ENCODE peak calls at places on chromosomes 13 and 19, in four cellular contexts. H is heart left ventricle, U is pancreas, X is heart right ventricle. E is an unnamed sample.

GRCh38 chr19:28836366-28836765 is 376.6 kb downstream of the UQCRFS1 start:
- ATAC-seq in H (no peak), U (no peak), X (no peak), E (no peak)

GRCh38 chr19:6172074-6172863 is 36.8 kb downstream of the ACSBG2 start:
- ATAC-seq in H (no peak), U (no peak), X (no peak), E (no peak)

GRCh38 chr19:55353803-55354697 is 469 bp downstream of the COX6B2 start:
- ATAC-seq in H (no peak), U (peak), X (peak), E (peak)

GRCh38 chr19:21586341-21587116 is 81.1 kb downstream of the ZNF429 start:
- ATAC-seq in H (peak), U (peak), X (peak), E (peak)

GRCh38 chr19:2250765-2251576 is 1.8 kb downstream of the AMH start:
- ATAC-seq in H (no peak), U (no peak), X (no peak), E (no peak)

GRCh38 chr13:25345555-25345954 is 26.2 kb upstream of the ATP8A2 start:
- ATAC-seq in H (no peak), U (no peak), X (no peak), E (no peak)

GRCh38 chr13:97567510-97568243 is 133.7 kb downstream of the RAP2A start:
- ATAC-seq in H (no peak), U (peak), X (no peak), E (peak)

GRCh38 chr19:3645067-3645396 is 18.4 kb upstream of the CACTIN start:
- ATAC-seq in H (no peak), U (no peak), X (no peak), E (no peak)

GRCh38 chr13:97133554-97133953 is 88.6 kb upstream of the MBNL2 start:
- ATAC-seq in H (no peak), U (no peak), X (no peak), E (no peak)

GRCh38 chr13:49746111-49746510 is 46.4 kb downstream of the KPNA3 start:
- ATAC-seq in H (no peak), U (peak), X (no peak), E (no peak)

GRCh38 chr19:16273005-16273404 is 51.6 kb upstream of the KLF2 start:
- ATAC-seq in H (peak), U (peak), X (peak), E (peak)

GRCh38 chr13:42970824-42971669 is 21.0 kb downstream of the EPSTI1 start:
- ATAC-seq in H (peak), U (peak), X (peak), E (no peak)

GRCh38 chr19:39704181-39705044 is at the start of gene LGALS14:
- ATAC-seq in H (no peak), U (no peak), X (no peak), E (no peak)

GRCh38 chr19:4909897-4910593 is 744 bp downstream of the UHRF1 start:
- ATAC-seq in H (peak), U (peak), X (peak), E (peak)

GRCh38 chr13:105608132-105608531 is 927.3 kb downstream of the EFNB2 start:
- ATAC-seq in H (no peak), U (peak), X (no peak), E (no peak)

GRCh38 chr13:69374036-69374435 is 733.6 kb upstream of the ATXN8OS start:
- ATAC-seq in H (no peak), U (no peak), X (no peak), E (no peak)

GRCh38 chr13:111210488-111210887 is 95.4 kb downstream of the ARHGEF7 start:
- ATAC-seq in H (peak), U (peak), X (peak), E (peak)

GRCh38 chr19:42092350-42092749 is 16.4 kb downstream of the ZNF574 start:
- ATAC-seq in H (no peak), U (peak), X (no peak), E (peak)

GRCh38 chr19:48186015-48186414 is 15.5 kb downstream of the ZSWIM9 start:
- ATAC-seq in H (no peak), U (no peak), X (no peak), E (no peak)

GRCh38 chr19:20776083-20777076 is at the start of gene ZNF66:
- ATAC-seq in H (peak), U (peak), X (peak), E (peak)

GRCh38 chr19:4414800-4415251 is 12.4 kb downstream of the CHAF1A start:
- ATAC-seq in H (no peak), U (peak), X (no peak), E (no peak)

GRCh38 chr13:31909889-31910551 is 121.6 kb upstream of the FRY start:
- ATAC-seq in H (peak), U (peak), X (peak), E (no peak)

GRCh38 chr13:73428706-73429105 is 369.9 kb downstream of the KLF5 start:
- ATAC-seq in H (no peak), U (no peak), X (no peak), E (no peak)

GRCh38 chr13:43107780-43108179 is 84.4 kb downstream of the DNAJC15 start:
- ATAC-seq in H (no peak), U (no peak), X (no peak), E (no peak)

GRCh38 chr19:11577451-11578341 is at the start of gene ACP5:
- ATAC-seq in H (peak), U (peak), X (peak), E (no peak)

GRCh38 chr13:50248537-50249521 is 233.6 kb downstream of the KCNRG start:
- ATAC-seq in H (no peak), U (no peak), X (no peak), E (no peak)

GRCh38 chr13:32745509-32745908 is 159.3 kb downstream of the PDS5B start:
- ATAC-seq in H (no peak), U (no peak), X (no peak), E (no peak)

GRCh38 chr19:1112254-1113208 is 8.7 kb downstream of the GPX4 start:
- ATAC-seq in H (peak), U (peak), X (peak), E (peak)

GRCh38 chr19:6683971-6684370 is 14.0 kb upstream of the TNFSF14 start:
- ATAC-seq in H (no peak), U (no peak), X (no peak), E (no peak)

GRCh38 chr19:44740351-44740824 is 8.1 kb upstream of the BCL3 start:
- ATAC-seq in H (no peak), U (no peak), X (no peak), E (no peak)

GRCh38 chr13:98828614-98829013 is 76.1 kb upstream of the SLC15A1 start:
- ATAC-seq in H (no peak), U (peak), X (no peak), E (no peak)

GRCh38 chr19:17312481-17313113 is 3.2 kb downstream of the DDA1 start:
- ATAC-seq in H (no peak), U (no peak), X (no peak), E (no peak)

GRCh38 chr13:59780058-59780457 is 383.7 kb downstream of the DIAPH3 start:
- ATAC-seq in H (no peak), U (no peak), X (no peak), E (no peak)

GRCh38 chr13:51636349-51636890 is 52.2 kb downstream of the WDFY2 start:
- ATAC-seq in H (no peak), U (peak), X (no peak), E (no peak)

GRCh38 chr13:99380921-99381645 is 73.9 kb upstream of the GPR183 start:
- ATAC-seq in H (peak), U (no peak), X (peak), E (no peak)

GRCh38 chr13:30689752-30690151 is 45.6 kb upstream of the ALOX5AP start:
- ATAC-seq in H (no peak), U (no peak), X (no peak), E (no peak)

GRCh38 chr19:52231154-52231565 is 38.2 kb upstream of the ZNF766 start:
- ATAC-seq in H (no peak), U (peak), X (no peak), E (no peak)

GRCh38 chr19:18577365-18577914 is 5.8 kb downstream of the UBA52 start:
- ATAC-seq in H (no peak), U (no peak), X (no peak), E (no peak)

DNA sequence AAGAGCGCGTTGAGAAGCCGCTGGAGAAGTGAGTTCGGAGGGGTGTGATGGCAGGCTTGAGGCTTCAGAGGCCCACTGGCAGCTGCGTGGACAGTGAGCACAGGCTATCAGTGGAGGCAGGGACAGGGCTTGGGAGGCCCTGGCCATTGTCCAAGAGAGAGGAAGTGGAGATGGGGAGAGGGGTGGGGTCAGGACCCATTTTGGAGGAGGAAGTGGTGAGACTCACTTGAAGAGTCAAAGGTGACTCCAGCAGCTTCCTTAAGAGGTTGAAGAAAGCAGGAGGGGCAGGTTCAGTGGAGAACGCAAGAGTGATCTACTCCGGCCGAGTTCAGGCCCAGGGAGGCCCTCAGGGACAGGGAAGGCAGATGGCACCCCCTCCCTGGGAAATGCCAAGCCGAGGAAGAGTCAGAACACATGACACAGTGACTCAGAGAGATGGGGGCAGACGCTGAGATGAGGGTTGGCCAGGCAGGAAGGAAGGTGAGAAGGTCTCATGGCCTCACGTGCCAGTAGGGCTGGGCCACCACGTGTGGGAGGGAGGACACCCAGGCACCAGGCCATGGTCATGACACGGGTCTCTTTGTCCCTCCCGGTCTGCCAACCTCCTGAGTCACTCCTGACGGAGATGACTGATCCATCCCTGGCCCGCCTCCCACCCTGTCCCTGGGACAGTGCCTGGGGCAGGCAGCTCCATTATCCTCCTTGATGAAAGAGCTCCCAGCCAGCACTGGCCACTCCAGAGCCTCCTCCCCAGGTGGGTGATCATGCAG is 10.1 kb upstream of the CD22 start:
- ATAC-seq in H (peak), U (peak), X (peak), E (peak)
- H3K4me3 ChIP-seq in H (no peak), U (no peak), X (no peak), E (no peak)

GRCh38 chr19:30229524-30230174 is 142.5 kb upstream of the ZNF536 start:
- ATAC-seq in H (no peak), U (no peak), X (no peak), E (no peak)

GRCh38 chr19:30228726-30229523 is 143.3 kb upstream of the ZNF536 start:
- ATAC-seq in H (no peak), U (peak), X (no peak), E (no peak)

GRCh38 chr19:30227071-30227621 is 145.0 kb upstream of the ZNF536 start:
- ATAC-seq in H (no peak), U (peak), X (peak), E (no peak)

GRCh38 chr19:30227661-30228112 is 144.5 kb upstream of the ZNF536 start:
- ATAC-seq in H (peak), U (peak), X (peak), E (peak)

DNA sequence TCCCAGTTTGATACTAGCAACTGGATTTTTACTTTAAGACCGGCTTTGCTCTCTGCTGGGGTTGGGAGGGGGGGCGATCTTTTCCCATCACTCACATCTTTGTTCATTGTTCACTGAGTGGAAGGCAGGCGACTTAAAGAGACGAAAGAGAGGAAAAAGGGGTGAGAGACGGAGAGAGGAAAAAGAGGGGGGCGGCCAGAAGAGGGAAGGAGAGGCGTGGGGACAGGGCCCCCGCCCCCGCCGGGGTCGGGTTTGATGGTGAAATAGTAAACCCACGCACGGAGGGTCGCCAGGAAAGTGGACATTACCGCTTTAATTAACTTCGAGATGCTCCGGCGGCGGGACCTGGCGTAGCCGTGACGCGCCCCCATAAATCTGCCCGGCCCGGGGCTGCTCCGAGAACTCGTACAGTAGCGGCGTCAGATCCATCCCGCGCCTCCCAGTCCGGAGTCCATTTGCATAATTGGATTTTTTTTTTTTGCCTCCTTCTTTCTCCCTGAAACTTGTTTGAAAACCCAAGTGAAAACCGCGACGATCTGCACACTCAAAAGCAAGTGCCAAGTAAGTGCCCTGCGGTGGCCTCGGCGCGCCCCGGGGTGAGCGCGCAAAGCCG is 144.0 kb upstream of the ZNF536 start:
- ATAC-seq in H (no peak), U (no peak), X (no peak), E (no peak)
- H3K4me3 ChIP-seq in H (peak), U (peak), X (peak), E (peak)

DNA sequence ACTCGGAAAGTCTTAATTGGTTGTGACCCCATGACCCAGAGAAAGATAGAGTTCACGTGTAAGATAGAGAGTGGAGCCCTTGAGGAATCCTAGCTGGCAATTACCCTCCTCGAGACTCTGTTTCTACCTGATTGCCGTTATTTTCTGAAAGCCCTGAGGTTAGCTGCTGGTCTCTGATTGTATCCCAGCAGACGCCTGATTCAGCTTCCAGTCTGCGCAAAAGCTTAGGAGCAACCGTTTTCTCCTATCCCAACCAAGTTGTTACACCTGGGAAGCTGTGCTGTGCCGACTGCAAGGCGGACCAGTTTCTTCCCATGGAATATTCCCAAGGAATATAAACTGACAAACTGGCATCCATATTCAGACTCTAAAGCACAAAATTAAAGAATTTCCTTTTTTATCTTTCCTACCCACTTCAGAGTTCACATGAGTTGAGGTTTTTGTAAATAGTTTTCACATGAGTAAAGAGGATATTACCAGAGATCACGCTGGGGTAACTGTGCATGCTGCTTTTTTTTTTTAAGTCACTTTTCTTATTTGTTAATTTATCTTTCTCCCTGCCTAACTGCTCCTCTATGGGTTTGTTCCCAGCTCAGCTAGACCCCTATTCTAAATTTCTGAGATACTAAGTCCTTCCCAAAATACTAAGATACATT is 1.5 kb upstream of the TRPC4 start:
- ATAC-seq in H (no peak), U (no peak), X (no peak), E (no peak)
- H3K4me3 ChIP-seq in H (no peak), U (no peak), X (no peak), E (no peak)

DNA sequence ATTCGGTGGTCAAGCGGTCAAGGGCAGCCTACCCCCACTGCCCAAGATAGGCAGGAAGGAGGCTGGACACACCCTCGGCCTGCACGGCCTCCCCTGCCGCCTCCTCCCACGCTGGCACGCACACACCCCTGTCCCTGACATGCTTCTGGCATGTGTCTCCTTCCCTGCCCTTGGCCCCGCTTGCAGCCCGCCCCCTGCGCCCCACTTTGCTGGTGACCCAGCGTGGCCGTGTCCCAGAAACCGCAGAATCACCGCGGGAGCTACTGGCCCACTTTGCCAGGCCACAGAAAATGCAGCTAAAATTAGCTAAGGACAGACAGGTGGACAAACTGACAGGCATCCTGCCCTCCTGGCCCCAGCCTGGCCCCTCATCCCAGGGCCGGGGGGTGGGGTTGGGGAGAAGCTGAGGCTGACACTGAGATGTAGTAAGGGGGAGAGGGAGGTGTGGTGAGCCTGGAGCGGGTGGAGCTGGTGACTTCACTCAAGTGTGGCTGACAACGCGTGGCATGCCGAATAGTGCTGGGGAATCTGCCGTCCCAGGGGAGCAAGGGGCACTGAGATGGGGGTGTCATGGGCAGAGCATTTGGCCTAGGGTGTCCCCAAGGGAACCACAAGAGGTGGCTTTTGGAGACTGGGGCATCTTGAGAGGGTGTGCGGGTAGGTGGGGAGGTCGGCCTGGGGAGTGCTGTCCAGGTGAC is 2.4 kb downstream of the SHANK1 start:
- ATAC-seq in H (no peak), U (no peak), X (no peak), E (no peak)
- H3K4me3 ChIP-seq in H (no peak), U (no peak), X (no peak), E (no peak)

GRCh38 chr19:43478323-43478722 is 12.9 kb upstream of the LYPD3 start:
- ATAC-seq in H (no peak), U (no peak), X (no peak), E (no peak)

GRCh38 chr19:43471091-43471490 is 5.7 kb upstream of the LYPD3 start:
- ATAC-seq in H (no peak), U (no peak), X (no peak), E (no peak)

GRCh38 chr19:43476606-43477005 is 11.2 kb upstream of the LYPD3 start:
- ATAC-seq in H (no peak), U (no peak), X (no peak), E (no peak)

GRCh38 chr19:43474487-43474886 is 9.1 kb upstream of the LYPD3 start:
- ATAC-seq in H (no peak), U (no peak), X (no peak), E (no peak)

DNA sequence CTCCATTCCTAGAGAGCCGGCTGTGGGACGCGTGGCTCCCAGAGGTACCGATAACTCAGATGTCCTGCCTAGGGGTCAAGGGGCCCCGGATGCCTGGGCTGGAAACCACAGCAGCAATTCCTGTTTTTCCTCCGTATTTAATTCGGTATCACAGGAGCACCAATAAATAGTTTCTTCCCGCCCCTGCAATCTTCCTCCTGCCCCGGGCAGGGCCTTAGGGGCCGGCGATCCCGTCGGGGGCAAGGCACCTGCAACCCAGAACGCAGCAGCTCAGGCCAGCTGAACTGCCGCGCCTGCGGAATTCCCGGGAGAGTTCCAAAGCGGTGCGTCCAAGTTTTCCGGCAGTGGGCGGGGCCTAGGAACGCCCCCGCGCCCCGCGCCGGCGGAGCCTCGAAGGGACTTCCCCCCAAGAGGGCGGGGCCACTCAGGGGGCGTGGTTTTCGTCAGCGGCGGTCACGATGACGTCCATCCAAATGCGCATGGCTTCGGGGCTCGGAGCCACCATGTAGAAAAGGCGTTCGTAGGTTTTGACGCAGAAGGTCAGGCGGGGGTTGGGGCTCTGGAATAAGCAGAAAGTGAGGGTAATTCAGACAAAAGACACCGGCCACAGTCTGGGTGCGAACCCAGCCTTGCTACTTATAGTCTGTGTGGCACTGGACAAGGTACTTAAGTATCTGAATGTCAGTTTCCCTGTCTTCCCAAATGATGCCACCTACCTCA is 9.7 kb upstream of the LYPD3 start:
- ATAC-seq in H (peak), U (peak), X (peak), E (peak)
- H3K4me3 ChIP-seq in H (peak), U (peak), X (peak), E (peak)

GRCh38 chr13:28056426-28056825 is 44.0 kb downstream of the FLT3 start:
- ATAC-seq in H (no peak), U (no peak), X (no peak), E (no peak)

GRCh38 chr13:28055362-28055761 is 45.0 kb downstream of the FLT3 start:
- ATAC-seq in H (no peak), U (no peak), X (no peak), E (no peak)

GRCh38 chr13:28052945-28053344 is 47.4 kb downstream of the FLT3 start:
- ATAC-seq in H (no peak), U (no peak), X (no peak), E (no peak)

GRCh38 chr13:28059214-28059613 is 41.2 kb downstream of the FLT3 start:
- ATAC-seq in H (no peak), U (peak), X (no peak), E (no peak)

GRCh38 chr13:28056970-28057712 is 43.2 kb downstream of the FLT3 start:
- ATAC-seq in H (no peak), U (no peak), X (no peak), E (no peak)
- H3K4me3 ChIP-seq in H (no peak), U (no peak), X (no peak), E (no peak)

E was measured in gastroesophageal sphincter.